ENCODE peak calls at places on chromosomes 3 and 15, in six cellular contexts. Q is GM12878, F is HCT116, V is H1, D is HepG2, I is K562. K is an unnamed sample.

GRCh38 chr3:37523361-37523760 is 338.3 kb upstream of the CTDSPL start:
- DNase-seq in Q (no peak), F (no peak), V (no peak), D (no peak), I (no peak), K (no peak)

GRCh38 chr15:33104276-33104675 is 90.2 kb downstream of the FMN1 start:
- DNase-seq in Q (no peak), F (peak), V (no peak), D (no peak), I (no peak), K (no peak)

GRCh38 chr3:10432156-10432845 is 73.1 kb downstream of the ATP2B2 start:
- DNase-seq in Q (no peak), F (no peak), V (no peak), D (no peak), I (no peak), K (no peak)

GRCh38 chr3:4976109-4976508 is 3.1 kb upstream of the BHLHE40 start:
- DNase-seq in Q (no peak), F (peak), V (peak), D (peak), I (peak), K (peak)

GRCh38 chr3:105999856-106000255 is 131.0 kb upstream of the CBLB start:
- DNase-seq in Q (no peak), F (no peak), V (no peak), D (no peak), I (peak), K (no peak)

GRCh38 chr3:73556520-73557371 is 68.0 kb downstream of the PDZRN3 start:
- DNase-seq in Q (no peak), F (no peak), V (no peak), D (no peak), I (no peak), K (no peak)

GRCh38 chr3:107654218-107654617 is 131.5 kb downstream of the BBX start:
- DNase-seq in Q (no peak), F (no peak), V (no peak), D (no peak), I (no peak), K (no peak)

GRCh38 chr3:117480981-117481380 is 771.4 kb downstream of the TUSC7 start:
- DNase-seq in Q (no peak), F (no peak), V (no peak), D (no peak), I (no peak), K (no peak)

GRCh38 chr15:69046781-69047180 is 32.3 kb downstream of the NOX5 start:
- DNase-seq in Q (no peak), F (no peak), V (no peak), D (no peak), I (no peak), K (no peak)

GRCh38 chr15:62060896-62061280 is 641 bp upstream of the VPS13C start:
- DNase-seq in Q (no peak), F (no peak), V (no peak), D (no peak), I (no peak), K (no peak)

GRCh38 chr3:71111784-71112440 is 471.6 kb downstream of the FOXP1 start:
- DNase-seq in Q (no peak), F (peak), V (no peak), D (peak), I (no peak), K (no peak)

GRCh38 chr3:128784228-128784627 is 58.2 kb downstream of the RAB7A start:
- DNase-seq in Q (no peak), F (no peak), V (peak), D (peak), I (peak), K (peak)

GRCh38 chr3:128942161-128942952 is 51.5 kb downstream of the CFAP92 start:
- DNase-seq in Q (no peak), F (peak), V (no peak), D (peak), I (no peak), K (no peak)

GRCh38 chr15:78321041-78321570 is 19.0 kb upstream of the CRABP1 start:
- DNase-seq in Q (no peak), F (no peak), V (no peak), D (no peak), I (no peak), K (no peak)

GRCh38 chr15:64017591-64018163 is 28.6 kb downstream of the DAPK2 start:
- DNase-seq in Q (no peak), F (no peak), V (no peak), D (no peak), I (no peak), K (no peak)

GRCh38 chr3:4736284-4736861 is 242.9 kb upstream of the BHLHE40 start:
- DNase-seq in Q (no peak), F (peak), V (no peak), D (no peak), I (no peak), K (no peak)

GRCh38 chr3:171429635-171430034 is 30.6 kb downstream of the TNIK start:
- DNase-seq in Q (no peak), F (no peak), V (no peak), D (no peak), I (no peak), K (no peak)

GRCh38 chr15:90095521-90095959 is 6.7 kb downstream of the IDH2 start:
- DNase-seq in Q (no peak), F (no peak), V (no peak), D (peak), I (no peak), K (no peak)

GRCh38 chr15:35289029-35289617 is 204.0 kb upstream of the NANOGP8 start:
- DNase-seq in Q (no peak), F (peak), V (no peak), D (peak), I (peak), K (peak)

GRCh38 chr15:85527907-85528306 is 147.5 kb downstream of the AKAP13 start:
- DNase-seq in Q (no peak), F (no peak), V (no peak), D (no peak), I (no peak), K (no peak)

GRCh38 chr3:184645304-184645703 is 66.6 kb downstream of the MAGEF1 start:
- DNase-seq in Q (no peak), F (no peak), V (no peak), D (peak), I (no peak), K (no peak)

GRCh38 chr15:70559223-70559823 is 204.0 kb downstream of the UACA start:
- DNase-seq in Q (no peak), F (no peak), V (no peak), D (no peak), I (no peak), K (no peak)

GRCh38 chr15:74311734-74312444 is 55.6 kb downstream of the CYP11A1 start:
- DNase-seq in Q (no peak), F (peak), V (no peak), D (peak), I (peak), K (no peak)

GRCh38 chr15:62059818-62060115 is 480 bp downstream of the VPS13C start:
- DNase-seq in Q (peak), F (no peak), V (no peak), D (peak), I (no peak), K (no peak)

GRCh38 chr3:126191246-126191645 is 10.9 kb upstream of the ALDH1L1 start:
- DNase-seq in Q (no peak), F (no peak), V (no peak), D (no peak), I (no peak), K (no peak)

GRCh38 chr15:40093224-40093842 is 15.3 kb downstream of the BMF start:
- DNase-seq in Q (no peak), F (no peak), V (no peak), D (no peak), I (no peak), K (no peak)

GRCh38 chr3:106720510-106720909 is 656.7 kb upstream of the CCDC54 start:
- DNase-seq in Q (no peak), F (no peak), V (no peak), D (peak), I (no peak), K (no peak)

GRCh38 chr3:134974621-134975020 is 179.6 kb downstream of the EPHB1 start:
- DNase-seq in Q (no peak), F (no peak), V (no peak), D (no peak), I (no peak), K (no peak)

GRCh38 chr15:70266412-70267089 is 168.8 kb upstream of the TLE3 start:
- DNase-seq in Q (no peak), F (no peak), V (no peak), D (no peak), I (no peak), K (no peak)

GRCh38 chr3:29937185-29937584 is 656.3 kb downstream of the RBMS3 start:
- DNase-seq in Q (no peak), F (no peak), V (no peak), D (no peak), I (no peak), K (no peak)

GRCh38 chr3:124556636-124557035 is 173.6 kb upstream of the UMPS start:
- DNase-seq in Q (no peak), F (no peak), V (no peak), D (no peak), I (no peak), K (no peak)

GRCh38 chr3:124559650-124560405 is 170.4 kb upstream of the UMPS start:
- DNase-seq in Q (no peak), F (peak), V (peak), D (peak), I (peak), K (peak)

GRCh38 chr3:124560406-124561215 is 169.6 kb upstream of the UMPS start:
- DNase-seq in Q (no peak), F (no peak), V (no peak), D (no peak), I (no peak), K (no peak)

GRCh38 chr3:124558898-124559649 is 171.2 kb upstream of the UMPS start:
- DNase-seq in Q (no peak), F (peak), V (no peak), D (no peak), I (no peak), K (peak)

GRCh38 chr3:124557433-124558232 is 172.6 kb upstream of the UMPS start:
- DNase-seq in Q (no peak), F (no peak), V (no peak), D (no peak), I (no peak), K (no peak)
- TF ChIP-seq ZNF274 in Q (no peak), F (no peak), V (no peak), D (no peak), I (no peak), K (no peak)

GRCh38 chr15:29750754-29751153 is 71.5 kb downstream of the TJP1 start:
- DNase-seq in Q (no peak), F (no peak), V (no peak), D (no peak), I (no peak), K (no peak)

GRCh38 chr15:29759596-29759995 is 62.7 kb downstream of the TJP1 start:
- DNase-seq in Q (no peak), F (no peak), V (no peak), D (no peak), I (no peak), K (no peak)

GRCh38 chr15:29756358-29757267 is 65.7 kb downstream of the TJP1 start:
- DNase-seq in Q (no peak), F (no peak), V (no peak), D (no peak), I (no peak), K (no peak)
- TF ChIP-seq ZNF274 in Q (no peak), F (no peak), V (no peak), D (no peak), I (no peak), K (no peak)

DNA sequence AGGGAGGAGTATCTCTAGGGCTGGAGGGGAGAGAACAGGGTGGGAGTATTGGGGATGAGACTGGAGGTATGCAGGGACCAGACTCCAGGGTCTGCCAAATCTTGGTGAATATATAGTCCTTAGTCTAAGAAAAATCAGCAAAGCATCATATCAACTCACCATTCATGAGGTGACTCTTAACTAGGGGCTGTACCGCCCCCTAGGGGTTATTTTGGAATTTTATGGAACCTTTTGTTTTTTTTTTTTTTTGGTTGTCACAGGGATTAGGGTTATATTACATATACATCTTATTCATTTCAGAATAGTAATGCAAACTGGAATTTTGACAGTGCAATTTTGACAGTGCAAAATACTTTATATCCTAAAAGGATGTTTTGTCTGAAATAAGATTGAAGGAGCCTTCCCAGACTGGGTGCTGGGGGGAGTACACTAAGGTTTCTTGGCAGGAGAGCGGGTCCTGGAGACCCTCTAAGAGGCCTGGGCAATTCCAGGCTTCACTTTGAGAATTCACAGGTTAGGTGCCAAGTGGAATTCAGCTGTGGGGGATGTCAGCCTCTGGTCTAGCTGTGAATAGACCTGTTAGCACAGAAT is 7.5 kb downstream of the CMTM7 start:
- DNase-seq in Q (no peak), F (no peak), V (no peak), D (peak), I (peak), K (peak)
- TF ChIP-seq ZNF274 in Q (no peak), F (no peak), V (no peak), D (no peak), I (no peak), K (no peak)

GRCh38 chr3:98612996-98613517 is 19.6 kb upstream of the CPOX start:
- DNase-seq in Q (peak), F (no peak), V (no peak), D (no peak), I (no peak), K (no peak)
- TF ChIP-seq ZNF274 in Q (no peak), F (no peak), V (no peak), D (no peak), I (no peak), K (no peak)

GRCh38 chr15:101120961-101121360 is 130.9 kb downstream of the CHSY1 start:
- DNase-seq in Q (no peak), F (no peak), V (no peak), D (no peak), I (no peak), K (no peak)

GRCh38 chr15:101122266-101122665 is 129.6 kb downstream of the CHSY1 start:
- DNase-seq in Q (no peak), F (no peak), V (no peak), D (no peak), I (no peak), K (no peak)

GRCh38 chr15:101122806-101123205 is 129.0 kb downstream of the CHSY1 start:
- DNase-seq in Q (no peak), F (no peak), V (no peak), D (no peak), I (no peak), K (no peak)

GRCh38 chr15:101120473-101120872 is 131.4 kb downstream of the CHSY1 start:
- DNase-seq in Q (no peak), F (no peak), V (no peak), D (no peak), I (no peak), K (no peak)

GRCh38 chr15:101121511-101122090 is 130.2 kb downstream of the CHSY1 start:
- DNase-seq in Q (no peak), F (no peak), V (peak), D (no peak), I (peak), K (no peak)
- TF ChIP-seq ZNF274 in Q (no peak), F (no peak), V (no peak), D (no peak), I (no peak), K (no peak)